ENCODE peak calls at places on chromosomes 6 and 20, in ten cellular contexts. B is left lung; U is A549; L is Panc1; W is hepatocyte; K is IMR-90; Z is prostate gland; I is heart right ventricle; O is neural progenitor cell; E is CD8-positive, alpha-beta T cell. C is an unnamed sample. For H3K9me3, the result is how much of the 10 kb centered on the place peaks cover.

GRCh38 chr6:166766769-166767168 is 139.7 kb upstream of the RPS6KA2 start:
- DNase-seq in B (no peak), U (no peak), L (no peak), W (no peak), K (no peak), Z (no peak), I (no peak), O (no peak), E (no peak), C (no peak)

GRCh38 chr6:132287101-132287500 is 114.2 kb downstream of the MOXD1 start:
- DNase-seq in B (no peak), U (no peak), L (no peak), W (no peak), K (no peak), Z (no peak), I (no peak), O (no peak), E (no peak), C (no peak)

GRCh38 chr6:29828471-29828797 is 809 bp downstream of the HLA-G start:
- DNase-seq in B (peak), U (no peak), L (no peak), W (no peak), K (no peak), Z (no peak), I (no peak), O (peak), E (no peak), C (no peak)

GRCh38 chr20:53748176-53748575 is 154.5 kb upstream of the ZNF217 start:
- DNase-seq in B (no peak), U (no peak), L (no peak), W (no peak), K (no peak), Z (no peak), I (no peak), O (no peak), E (no peak), C (no peak)

GRCh38 chr6:42368156-42368555 is 83.6 kb downstream of the TRERF1 start:
- DNase-seq in B (no peak), U (no peak), L (no peak), W (no peak), K (no peak), Z (no peak), I (no peak), O (no peak), E (peak), C (no peak)

GRCh38 chr20:25467441-25467840 is 60.0 kb downstream of the GINS1 start:
- DNase-seq in B (no peak), U (no peak), L (no peak), W (no peak), K (no peak), Z (no peak), I (no peak), O (no peak), E (no peak), C (no peak)

GRCh38 chr6:41694815-41695536 is 40.4 kb downstream of the TFEB start:
- DNase-seq in B (peak), U (no peak), L (no peak), W (no peak), K (peak), Z (no peak), I (no peak), O (no peak), E (no peak), C (no peak)

GRCh38 chr6:142521791-142522190 is 220.0 kb downstream of the ADGRG6 start:
- DNase-seq in B (no peak), U (no peak), L (no peak), W (no peak), K (no peak), Z (no peak), I (no peak), O (no peak), E (no peak), C (no peak)

GRCh38 chr6:74638467-74638866 is 567.4 kb downstream of the COL12A1 start:
- DNase-seq in B (no peak), U (no peak), L (no peak), W (no peak), K (no peak), Z (no peak), I (no peak), O (no peak), E (no peak), C (no peak)

GRCh38 chr20:23606652-23607049 is 934 bp upstream of the CST9 start:
- DNase-seq in B (peak), U (peak), L (peak), W (peak), K (peak), Z (peak), I (peak), O (peak), E (peak), C (peak)

GRCh38 chr6:109457596-109457996 is 2.0 kb upstream of the MICAL1 start:
- DNase-seq in B (no peak), U (no peak), L (no peak), W (no peak), K (no peak), Z (no peak), I (no peak), O (no peak), E (no peak), C (no peak)

GRCh38 chr6:150764638-150765456 is 100.7 kb upstream of the MTHFD1L start:
- DNase-seq in B (no peak), U (no peak), L (no peak), W (no peak), K (no peak), Z (no peak), I (no peak), O (no peak), E (no peak), C (no peak)

GRCh38 chr20:20864346-20865096 is 152.1 kb upstream of the RALGAPA2 start:
- DNase-seq in B (no peak), U (peak), L (no peak), W (peak), K (no peak), Z (no peak), I (no peak), O (peak), E (no peak), C (peak)

GRCh38 chr20:2386516-2387179 is 5.9 kb downstream of the TGM6 start:
- DNase-seq in B (no peak), U (no peak), L (no peak), W (no peak), K (peak), Z (no peak), I (no peak), O (no peak), E (no peak), C (no peak)

GRCh38 chr20:48597521-48598302 is 230.1 kb downstream of the PREX1 start:
- DNase-seq in B (no peak), U (no peak), L (no peak), W (no peak), K (no peak), Z (no peak), I (no peak), O (no peak), E (no peak), C (no peak)

GRCh38 chr6:1386310-1386709 is 3.1 kb upstream of the FOXF2 start:
- DNase-seq in B (no peak), U (no peak), L (no peak), W (no peak), K (no peak), Z (no peak), I (no peak), O (no peak), E (no peak), C (no peak)

DNA sequence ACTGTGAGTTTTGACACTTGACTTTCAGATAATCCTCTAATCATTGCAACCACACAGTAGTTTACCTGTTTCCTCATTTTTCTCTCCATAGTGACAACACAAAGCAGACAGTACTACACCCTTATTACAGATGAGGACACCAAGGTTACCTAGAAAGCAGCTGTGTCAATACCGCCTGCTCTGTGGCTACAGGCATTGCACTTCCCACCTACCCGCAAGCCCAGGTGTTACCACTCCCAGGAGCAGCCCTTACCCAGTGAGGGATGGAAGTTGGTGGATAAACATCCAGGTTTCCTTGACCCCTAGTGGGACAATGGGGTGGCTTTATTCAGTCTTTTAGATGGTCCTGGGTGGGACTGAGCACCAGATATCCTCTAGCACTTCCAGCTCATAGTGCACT is 503.6 kb downstream of the PTPRT start:
- DNase-seq in B (no peak), U (no peak), L (no peak), W (no peak), K (no peak), Z (no peak), I (no peak), O (no peak), E (no peak), C (no peak)
- TF ChIP-seq CTCF in B (no peak), U (no peak), L (no peak), W (no peak), K (no peak), Z (no peak), I (no peak), O (no peak), E (no peak), C (no peak)

DNA sequence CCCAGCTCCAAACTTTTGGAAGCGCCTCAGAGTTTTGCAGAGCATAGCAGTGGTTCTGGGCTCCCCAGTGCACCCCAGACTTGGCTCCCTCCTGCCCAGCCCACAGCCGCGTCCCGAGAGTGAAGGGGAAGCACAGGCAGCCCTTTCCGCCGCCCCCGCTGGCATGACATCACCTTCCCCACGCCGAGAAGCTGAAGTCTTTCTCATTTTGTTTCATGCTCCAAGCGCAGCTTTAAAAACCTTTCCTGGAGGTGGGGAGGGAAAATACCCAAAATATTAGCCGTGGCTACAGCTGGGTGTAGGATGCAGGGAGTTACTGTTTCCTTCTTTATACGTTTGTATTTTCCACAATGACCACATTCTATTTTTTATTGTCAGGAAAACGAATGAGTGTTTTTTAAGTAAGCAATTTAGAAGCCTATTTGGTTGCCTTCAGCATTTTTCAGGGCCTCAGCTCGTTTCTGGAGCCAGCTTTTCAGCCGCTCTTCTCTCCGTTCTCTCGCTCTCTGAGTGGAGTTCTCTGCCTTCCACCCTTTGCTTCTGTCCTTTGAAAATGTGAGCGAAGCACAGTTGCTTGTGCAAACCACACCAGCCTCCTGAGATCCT is 72.8 kb downstream of the SNX5 start:
- DNase-seq in B (peak), U (no peak), L (no peak), W (no peak), K (peak), Z (no peak), I (peak), O (no peak), E (no peak), C (no peak)
- H3K4me3 ChIP-seq in B (peak), U (no peak), L (no peak), W (no peak), K (peak), Z (peak), I (peak), O (no peak), E (no peak), C (no peak)

GRCh38 chr6:169692516-169692915 is 9.3 kb downstream of the WDR27 start:
- DNase-seq in B (no peak), U (no peak), L (no peak), W (no peak), K (no peak), Z (no peak), I (no peak), O (no peak), E (no peak), C (peak)
- H3K9me3 ChIP-seq in B (under half), U (under half), L (under half), W (under half), K (under half), Z (under half), I (under half), O (under half), E (under half), C (under half)

GRCh38 chr6:112562348-112563220 is 215.5 kb downstream of the RFPL4B start:
- DNase-seq in B (no peak), U (no peak), L (no peak), W (peak), K (peak), Z (no peak), I (no peak), O (no peak), E (no peak), C (no peak)

GRCh38 chr6:112557961-112558360 is 210.8 kb downstream of the RFPL4B start:
- DNase-seq in B (no peak), U (no peak), L (no peak), W (no peak), K (no peak), Z (no peak), I (no peak), O (no peak), E (no peak), C (no peak)

GRCh38 chr6:112563368-112563767 is 216.2 kb downstream of the RFPL4B start:
- DNase-seq in B (no peak), U (no peak), L (no peak), W (peak), K (peak), Z (no peak), I (no peak), O (no peak), E (no peak), C (peak)

DNA sequence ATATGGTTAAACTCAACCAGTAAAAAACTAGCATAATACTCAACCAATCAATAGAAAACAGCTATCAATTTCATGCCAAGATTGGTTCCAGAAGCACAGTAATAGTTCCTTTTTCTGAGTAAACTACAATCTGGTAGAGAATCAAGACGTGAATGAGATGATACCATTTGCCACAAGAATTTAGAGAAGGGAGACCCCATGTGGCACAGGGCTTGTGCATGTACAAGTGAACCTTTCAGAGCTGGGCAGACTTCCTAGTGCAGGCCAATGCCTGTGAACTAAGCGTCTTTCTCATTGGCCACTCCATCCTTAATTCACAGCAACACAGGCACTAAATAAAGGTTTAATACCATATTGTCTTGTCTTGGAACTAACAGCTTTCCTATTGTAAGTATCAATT is 213.5 kb downstream of the RFPL4B start:
- DNase-seq in B (no peak), U (peak), L (no peak), W (no peak), K (no peak), Z (no peak), I (no peak), O (peak), E (no peak), C (no peak)
- TF ChIP-seq CTCF in B (no peak), U (no peak), L (peak), W (peak), K (no peak), Z (no peak), I (no peak), O (no peak), E (no peak), C (no peak)

DNA sequence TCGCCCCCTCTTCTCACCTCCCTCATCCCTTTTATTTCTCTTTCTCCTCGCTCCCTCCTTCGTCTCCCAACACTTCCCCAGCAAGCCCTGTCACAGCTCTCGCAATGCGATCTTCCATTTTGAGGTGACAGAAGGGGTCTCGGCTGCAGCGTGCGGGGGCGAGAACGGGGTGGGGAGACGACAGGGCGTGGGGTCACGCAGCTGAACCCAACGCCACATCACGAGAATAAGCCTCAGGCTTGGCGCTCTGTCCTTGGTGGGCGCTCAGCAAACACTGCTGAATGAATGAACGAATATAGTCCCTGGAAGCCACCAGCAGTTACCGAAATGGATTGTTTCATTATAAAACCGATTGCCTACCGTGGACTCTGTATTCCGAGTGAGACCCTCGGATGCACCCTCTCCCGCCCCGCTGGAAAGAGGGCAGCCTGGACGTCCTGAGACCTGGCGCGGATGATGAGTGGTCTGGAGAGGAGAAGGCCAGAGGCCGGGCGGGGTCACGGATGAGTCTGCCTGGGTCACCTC is 3.9 kb downstream of the NRN1 start:
- DNase-seq in B (no peak), U (no peak), L (no peak), W (no peak), K (no peak), Z (no peak), I (no peak), O (peak), E (no peak), C (no peak)
- H3K4me3 ChIP-seq in B (peak), U (no peak), L (no peak), W (no peak), K (no peak), Z (no peak), I (peak), O (peak), E (peak), C (no peak)

GRCh38 chr20:46108435-46108841 is 9.7 kb upstream of the CD40 start:
- DNase-seq in B (no peak), U (no peak), L (no peak), W (no peak), K (no peak), Z (no peak), I (no peak), O (no peak), E (no peak), C (no peak)

GRCh38 chr20:46099491-46100287 is 9.9 kb upstream of the NCOA5 start:
- DNase-seq in B (peak), U (no peak), L (no peak), W (no peak), K (no peak), Z (no peak), I (no peak), O (peak), E (no peak), C (peak)

GRCh38 chr20:46102940-46103339 is 13.2 kb upstream of the NCOA5 start:
- DNase-seq in B (no peak), U (no peak), L (no peak), W (no peak), K (no peak), Z (no peak), I (no peak), O (no peak), E (no peak), C (no peak)

GRCh38 chr20:46101957-46102356 is 12.2 kb upstream of the NCOA5 start:
- DNase-seq in B (no peak), U (no peak), L (no peak), W (no peak), K (no peak), Z (no peak), I (no peak), O (no peak), E (no peak), C (no peak)

DNA sequence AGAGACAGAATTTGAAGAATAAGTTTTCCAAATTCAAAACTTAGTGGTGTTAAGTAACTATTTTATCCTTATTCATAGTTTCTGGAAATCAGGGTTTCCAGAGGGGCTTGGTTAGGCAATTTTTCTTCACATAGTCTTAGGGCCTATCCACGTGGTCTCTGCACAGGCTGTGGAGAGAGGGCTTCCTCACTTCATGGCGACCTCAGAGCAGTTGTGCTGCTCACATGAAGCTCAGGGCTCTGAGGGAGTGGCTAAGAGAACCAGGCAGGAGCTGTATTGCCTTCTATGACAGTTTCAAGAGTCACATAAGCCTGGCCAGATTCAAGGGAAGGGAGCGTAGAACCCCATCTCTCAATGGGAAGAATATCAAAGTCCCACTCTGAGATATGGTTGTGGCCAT is 13.9 kb upstream of the CD40 start:
- DNase-seq in B (no peak), U (no peak), L (no peak), W (no peak), K (no peak), Z (no peak), I (no peak), O (no peak), E (no peak), C (no peak)
- H3K9me3 ChIP-seq in B (under half), U (under half), L (under half), W (under half), K (under half), Z (under half), I (under half), O (under half), E (under half), C (under half)

GRCh38 chr6:91079939-91080338 is 493.1 kb upstream of the MAP3K7 start:
- DNase-seq in B (no peak), U (no peak), L (no peak), W (peak), K (no peak), Z (no peak), I (no peak), O (peak), E (no peak), C (no peak)
- TF ChIP-seq CTCF in B (no peak), U (no peak), L (no peak), W (no peak), K (no peak), Z (no peak), I (no peak), O (peak), E (no peak), C (no peak)

GRCh38 chr6:158663465-158664167 is 13.8 kb downstream of the SYTL3 start:
- DNase-seq in B (no peak), U (no peak), L (no peak), W (no peak), K (no peak), Z (peak), I (no peak), O (no peak), E (no peak), C (no peak)
- H3K4me3 ChIP-seq in B (no peak), U (no peak), L (no peak), W (no peak), K (no peak), Z (peak), I (peak), O (no peak), E (peak), C (no peak)

GRCh38 chr6:157996918-157997702 is 15.4 kb downstream of the SYNJ2 start:
- DNase-seq in B (no peak), U (no peak), L (no peak), W (no peak), K (no peak), Z (no peak), I (no peak), O (no peak), E (no peak), C (no peak)
- H3K9me3 ChIP-seq in B (under half), U (under half), L (under half), W (under half), K (under half), Z (under half), I (under half), O (under half), E (under half), C (under half)

DNA sequence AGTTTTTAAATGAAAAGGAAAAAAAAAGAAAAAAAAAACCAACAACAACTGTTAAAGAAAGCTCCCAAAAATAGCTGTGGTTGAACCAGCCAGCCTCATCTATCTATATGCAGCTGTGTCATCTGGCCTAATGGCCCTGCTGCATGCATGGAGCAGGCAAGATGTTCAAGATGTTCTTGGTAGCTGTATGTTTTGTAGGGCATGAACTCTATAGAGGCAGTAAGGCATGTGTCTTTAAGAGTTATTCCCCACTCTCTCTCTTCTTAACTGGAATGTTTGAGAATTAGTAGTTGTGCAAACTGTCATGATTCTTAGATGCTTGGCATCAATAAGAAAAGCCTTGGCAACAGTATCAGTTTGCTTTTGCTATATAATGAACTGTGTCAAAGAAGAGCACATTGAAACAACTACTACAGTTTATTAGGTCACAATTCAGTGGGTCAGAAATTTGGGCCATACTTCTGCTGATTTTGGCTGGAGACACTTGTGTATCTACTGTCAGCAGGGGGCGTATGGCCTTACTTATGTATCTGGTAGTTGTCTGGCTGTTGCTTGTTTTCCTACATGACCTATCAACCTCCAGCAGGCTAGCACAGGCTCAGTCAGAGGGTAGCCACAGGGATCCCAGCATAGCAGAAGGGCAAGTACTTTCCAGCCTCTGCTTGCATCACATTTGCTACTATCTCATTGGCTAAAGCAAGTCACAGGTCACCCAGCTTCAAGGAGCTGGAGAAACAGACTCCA is 56.1 kb upstream of the LAMP5 start:
- DNase-seq in B (no peak), U (peak), L (no peak), W (peak), K (peak), Z (no peak), I (no peak), O (peak), E (no peak), C (peak)
- TF ChIP-seq CTCF in B (no peak), U (no peak), L (peak), W (peak), K (peak), Z (no peak), I (no peak), O (peak), E (no peak), C (peak)